ENCODE peak calls at places on chromosomes 5 and 9, in four cellular contexts. T is A549, G is gastrocnemius medialis, P is right cardiac atrium. N is an unnamed sample.

GRCh38 chr5:9534881-9535517 is 10.9 kb downstream of the SEMA5A start:
- ATAC-seq in T (no peak), P (peak), G (no peak), N (peak)

GRCh38 chr5:170389250-170389902 is at the start of gene KCNMB1:
- ATAC-seq in T (peak), P (peak), G (no peak), N (no peak)

GRCh38 chr5:16072616-16073015 is 107.0 kb downstream of the MARCHF11 start:
- ATAC-seq in T (no peak), P (no peak), G (no peak), N (no peak)

GRCh38 chr5:81006955-81007636 is 46.9 kb downstream of the RASGRF2 start:
- ATAC-seq in T (no peak), G (no peak), P (no peak), N (no peak)

GRCh38 chr5:37136694-37137093 is 112.5 kb downstream of the CPLANE1 start:
- ATAC-seq in G (no peak), P (no peak), T (no peak), N (no peak)

GRCh38 chr9:27414215-27414731 is 109.8 kb upstream of the IFNK start:
- ATAC-seq in T (no peak), P (peak), G (no peak), N (no peak)

GRCh38 chr5:174145821-174146220 is 100.3 kb downstream of the NSG2 start:
- ATAC-seq in T (no peak), G (no peak), P (no peak), N (no peak)

GRCh38 chr9:35659340-35659739 is 1.2 kb downstream of the CCDC107 start:
- ATAC-seq in G (peak), T (no peak), P (no peak), N (no peak)

GRCh38 chr5:14428302-14429081 is 153.1 kb upstream of the OTULINL start:
- ATAC-seq in P (peak), T (no peak), G (peak), N (no peak)

GRCh38 chr9:5953743-5954707 is 61.4 kb downstream of the RANBP6 start:
- ATAC-seq in P (no peak), G (no peak), T (no peak), N (no peak)

GRCh38 chr9:78821126-78821822 is 524.3 kb downstream of the PSAT1 start:
- ATAC-seq in G (no peak), P (no peak), T (peak), N (no peak)